ENCODE peak calls at places on chromosomes 11 and 22, in five cellular contexts. Z is right lobe of liver, K is substantia nigra, B is astrocyte, T is endodermal cell. C is an unnamed sample.

GRCh38 chr11:117408356-117408755 is 80.7 kb downstream of the CEP164 start:
- DNase-seq in Z (no peak), K (no peak), B (no peak), T (no peak), C (no peak)

GRCh38 chr11:18313985-18314763 is 7.8 kb downstream of the HPS5 start:
- DNase-seq in Z (no peak), K (no peak), T (peak; percentile 49), B (peak; percentile 23), C (no peak)

GRCh38 chr11:117057727-117058126 is 40.5 kb downstream of the SIK3 start:
- DNase-seq in B (no peak), T (no peak), Z (no peak), K (no peak), C (no peak)

GRCh38 chr22:49925525-49926128 is 7.2 kb downstream of the CRELD2 start:
- DNase-seq in Z (no peak), K (no peak), T (no peak), B (no peak), C (no peak)

GRCh38 chr22:26489447-26490036 is 5.9 kb downstream of the SRRD start:
- DNase-seq in B (no peak), K (no peak), Z (no peak), T (no peak), C (no peak)

GRCh38 chr11:59668188-59668949 is 468 bp downstream of the PATL1 start:
- DNase-seq in T (peak; percentile 89), B (peak; percentile 20), K (no peak), Z (peak; percentile 74), C (peak; percentile 54)

GRCh38 chr11:76228122-76229000 is 22.1 kb upstream of the WNT11 start:
- DNase-seq in B (no peak), T (no peak), K (no peak), Z (peak; percentile 80), C (no peak)

GRCh38 chr11:72067266-72067665 is 13.1 kb downstream of the NUMA1 start:
- DNase-seq in B (no peak), T (no peak), Z (no peak), K (no peak), C (no peak)

GRCh38 chr11:108483163-108483562 is 15.0 kb downstream of the POGLUT3 start:
- DNase-seq in T (no peak), Z (no peak), B (peak; percentile 70), K (no peak), C (no peak)

GRCh38 chr22:50209893-50210292 is 9.1 kb downstream of the SELENOO start:
- DNase-seq in K (peak; percentile 7), T (peak; percentile 79), Z (peak; percentile 63), B (no peak), C (no peak)

GRCh38 chr11:17230867-17231851 is 23.4 kb upstream of the PIK3C2A start:
- DNase-seq in K (no peak), T (no peak), Z (no peak), B (no peak), C (no peak)

GRCh38 chr11:65275906-65276305 is 14.1 kb downstream of the POLA2 start:
- DNase-seq in B (no peak), Z (no peak), K (no peak), T (no peak), C (no peak)

GRCh38 chr11:76208438-76208828 is 2.1 kb upstream of the WNT11 start:
- DNase-seq in B (no peak), K (no peak), Z (no peak), T (no peak), C (no peak)

GRCh38 chr11:27896096-27896495 is 195.8 kb upstream of the BDNF start:
- DNase-seq in Z (no peak), B (no peak), K (no peak), T (no peak), C (no peak)

GRCh38 chr11:24249921-24250320 is 246.9 kb upstream of the LUZP2 start:
- DNase-seq in B (no peak), T (no peak), K (no peak), Z (no peak), C (no peak)

GRCh38 chr11:65639623-65640482 is 2.0 kb downstream of the SIPA1 start:
- DNase-seq in Z (no peak), B (no peak), T (no peak), K (no peak), C (no peak)

GRCh38 chr11:16356057-16356750 is at the start of gene SOX6:
- DNase-seq in Z (no peak), B (peak; percentile 76), T (peak; percentile 39), K (peak; percentile 4), C (peak; percentile 16)

GRCh38 chr11:110082899-110083298 is 10.3 kb upstream of the ZC3H12C start:
- DNase-seq in B (no peak), T (no peak), Z (no peak), K (no peak), C (no peak)

GRCh38 chr11:209275-210121 is 2.0 kb downstream of the RIC8A start:
- DNase-seq in T (peak; percentile 52), K (no peak), Z (peak; percentile 44), B (no peak), C (no peak)

GRCh38 chr11:18844753-18845367 is 53.3 kb upstream of the PTPN5 start:
- DNase-seq in T (no peak), Z (no peak), K (no peak), B (peak; percentile 26), C (no peak)

GRCh38 chr11:125329786-125330185 is 165.2 kb downstream of the PKNOX2 start:
- DNase-seq in B (no peak), T (peak; percentile 48), Z (peak; percentile 14), K (no peak), C (no peak)

GRCh38 chr11:125330462-125331325 is 165.4 kb downstream of the FEZ1 start:
- DNase-seq in Z (no peak), T (peak; percentile 83), K (no peak), B (no peak), C (no peak)

GRCh38 chr11:125326126-125326525 is 161.6 kb downstream of the PKNOX2 start:
- DNase-seq in T (no peak), B (no peak), K (no peak), Z (no peak), C (no peak)

GRCh38 chr11:125328181-125328580 is 163.6 kb downstream of the PKNOX2 start:
- DNase-seq in B (no peak), K (no peak), T (no peak), Z (no peak), C (no peak)

DNA sequence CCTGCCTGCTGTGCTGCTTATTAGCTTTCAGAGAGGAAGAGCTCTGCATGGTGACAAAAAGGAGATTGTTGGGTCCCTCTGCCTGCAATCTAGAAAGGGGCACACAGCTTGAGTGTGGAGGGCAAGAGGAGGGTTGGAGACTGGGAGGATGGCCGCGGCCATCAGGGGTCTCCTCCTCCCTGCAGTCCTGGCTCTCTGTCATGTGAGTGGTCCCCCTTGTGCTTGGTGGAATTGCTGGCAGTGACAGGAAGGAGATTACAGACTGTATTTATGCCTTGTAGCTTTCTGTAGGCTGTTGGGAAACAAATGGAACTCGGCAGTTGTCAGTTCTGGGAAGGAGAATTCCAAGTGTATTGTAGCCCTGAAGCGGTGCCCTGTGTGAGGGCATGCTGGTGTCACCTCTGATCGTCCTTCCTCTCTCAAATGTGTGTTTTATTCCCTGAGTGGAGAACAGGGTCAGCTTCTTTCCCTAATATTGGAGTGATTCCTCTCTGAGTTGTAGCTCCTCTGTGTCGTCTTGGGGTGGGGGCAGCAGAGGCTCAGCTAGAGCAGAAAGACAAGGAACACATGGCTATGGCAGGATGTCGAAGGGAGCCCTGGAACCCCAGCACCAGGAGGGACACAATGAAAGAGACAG is 163.1 kb downstream of the PKNOX2 start:
- DNase-seq in T (no peak), B (no peak), K (no peak), Z (no peak), C (no peak)
- H3K27ac ChIP-seq in T (no peak overlapping the region), B (no peak overlapping the region), K (no peak overlapping the region), Z (no peak overlapping the region), C (no peak overlapping the region)

GRCh38 chr11:82859746-82860145 is 40.5 kb downstream of the PRCP start:
- DNase-seq in K (no peak), Z (no peak), T (no peak), B (no peak), C (no peak)
- H3K27ac ChIP-seq in K (no peak overlapping the region), Z (no peak overlapping the region), T (no peak overlapping the region), B (no peak overlapping the region), C (no peak overlapping the region)

GRCh38 chr22:36311386-36312085 is 58.6 kb downstream of the APOL1 start:
- DNase-seq in Z (no peak), K (no peak), T (no peak), B (no peak), C (no peak)
- H3K27ac ChIP-seq in Z (no peak overlapping the region), K (no peak overlapping the region), T (no peak overlapping the region), B (peak overlapping the region; percentile 36), C (no peak overlapping the region)

GRCh38 chr11:67056640-67057409 is at the start of gene RHOD:
- DNase-seq in Z (peak; percentile 72), T (peak; percentile 90), K (no peak), B (no peak), C (peak; percentile 65)

GRCh38 chr11:67060111-67060522 is 3.5 kb downstream of the RHOD start:
- DNase-seq in Z (peak; percentile 66), K (no peak), B (peak; percentile 39), T (no peak), C (no peak)

GRCh38 chr11:67057410-67057757 is 737 bp downstream of the RHOD start:
- DNase-seq in Z (peak; percentile 63), K (no peak), T (no peak), B (no peak), C (no peak)

GRCh38 chr11:67058506-67058905 is 1.9 kb downstream of the RHOD start:
- DNase-seq in K (no peak), T (no peak), Z (no peak), B (no peak), C (no peak)

GRCh38 chr11:67059671-67060070 is 3.0 kb downstream of the RHOD start:
- DNase-seq in T (no peak), Z (no peak), K (no peak), B (no peak), C (no peak)
- H3K27ac ChIP-seq in T (no peak overlapping the region), Z (peak overlapping the region; percentile 37), K (no peak overlapping the region), B (no peak overlapping the region), C (no peak overlapping the region)